ENCODE peak calls at places on chromosome 6, in seven cellular contexts. C, J, M, P, D, V and K are unnamed samples.

GRCh38 chr6:162621246-162621645 is 106.3 kb downstream of the PRKN start:
- DNase-seq in C (peak), J (peak), M (no peak), P (no peak), D (peak), V (no peak), K (peak)

GRCh38 chr6:16273266-16273665 is 34.9 kb downstream of the GMPR start:
- DNase-seq in C (peak), J (no peak), M (no peak), P (no peak), D (no peak), V (no peak), K (no peak)

GRCh38 chr6:26258199-26258977 is 106.6 kb upstream of the BTN3A2 start:
- DNase-seq in C (no peak), J (no peak), M (no peak), P (no peak), D (no peak), V (no peak), K (no peak)

GRCh38 chr6:116012471-116012949 is 48.2 kb downstream of the FRK start:
- DNase-seq in C (peak), J (peak), M (no peak), P (no peak), D (no peak), V (no peak), K (peak)

GRCh38 chr6:119390276-119390793 is 40.8 kb upstream of the MAN1A1 start:
- DNase-seq in C (no peak), J (peak), M (no peak), P (no peak), D (no peak), V (no peak), K (peak)

GRCh38 chr6:4768815-4769214 is 7.4 kb upstream of the CDYL start:
- DNase-seq in C (no peak), J (no peak), M (no peak), P (no peak), D (no peak), V (no peak), K (no peak)

GRCh38 chr6:116328528-116328903 is 42.2 kb upstream of the DSE start:
- DNase-seq in C (peak), J (no peak), M (no peak), P (no peak), D (no peak), V (peak), K (no peak)

GRCh38 chr6:100612101-100612500 is 147.4 kb upstream of the SIM1 start:
- DNase-seq in C (no peak), J (no peak), M (no peak), P (no peak), D (no peak), V (no peak), K (no peak)

GRCh38 chr6:40324206-40324605 is 263.0 kb downstream of the LRFN2 start:
- DNase-seq in C (no peak), J (no peak), M (no peak), P (no peak), D (no peak), V (no peak), K (no peak)

GRCh38 chr6:160138839-160139419 is 17.3 kb downstream of the SLC22A1 start:
- DNase-seq in C (no peak), J (no peak), M (no peak), P (no peak), D (no peak), V (no peak), K (no peak)